ENCODE peak calls at places on chromosomes 3 and 15, in seven cellular contexts. H is DMS79 treated with DMSO at 0.1 percent for 48 hours; Y is erythroblast; M is astrocyte; B is MCF 10A; V is activated naive CD4-positive, alpha-beta T cell; X is foreskin fibroblast. K is an unnamed sample.

GRCh38 chr15:89673162-89673506 is 6.0 kb downstream of the PLIN1 start:
- DNase-seq in H (no peak), Y (peak; percentile 54), M (no peak), B (peak; percentile 53), V (no peak), X (no peak), K (no peak)

GRCh38 chr3:72459588-72459987 is 388.7 kb downstream of the SHQ1 start:
- DNase-seq in H (no peak), Y (no peak), M (no peak), B (no peak), V (no peak), X (no peak), K (no peak)

GRCh38 chr15:45276851-45277250 is 24.8 kb downstream of the SLC28A2 start:
- DNase-seq in H (no peak), Y (peak; percentile 28), M (peak; percentile 12), B (peak; percentile 51), V (no peak), X (peak; percentile 57), K (no peak)

GRCh38 chr3:57278237-57278636 is 14.2 kb downstream of the ASB14 start:
- DNase-seq in H (no peak), Y (no peak), M (no peak), B (no peak), V (no peak), X (no peak), K (no peak)

GRCh38 chr3:152317184-152317583 is 48.5 kb downstream of the MBNL1 start:
- DNase-seq in H (no peak), Y (no peak), M (no peak), B (no peak), V (no peak), X (no peak), K (no peak)

GRCh38 chr15:79179108-79179561 is 88.6 kb upstream of the RASGRF1 start:
- DNase-seq in H (no peak), Y (peak; percentile 40), M (peak; percentile 32), B (peak; percentile 79), V (no peak), X (peak; percentile 17), K (peak; percentile 34)

GRCh38 chr15:23402140-23402539 is 44.9 kb downstream of the GOLGA6L2 start:
- DNase-seq in H (no peak), Y (no peak), M (no peak), B (no peak), V (no peak), X (no peak), K (no peak)

GRCh38 chr15:26640601-26641000 is 132.3 kb downstream of the GABRB3 start:
- DNase-seq in H (no peak), Y (no peak), M (no peak), B (no peak), V (no peak), X (no peak), K (no peak)

GRCh38 chr3:136624894-136625815 is 127.0 kb downstream of the STAG1 start:
- DNase-seq in H (no peak), Y (no peak), M (peak; percentile 54), B (no peak), V (no peak), X (no peak), K (peak; percentile 37)

GRCh38 chr3:171842864-171843511 is at the start of gene TMEM212:
- DNase-seq in H (no peak), Y (no peak), M (peak; percentile 81), B (no peak), V (no peak), X (peak; percentile 36), K (peak; percentile 33)

GRCh38 chr3:60660026-60660425 is 591.2 kb downstream of the FHIT start:
- DNase-seq in H (no peak), Y (no peak), M (no peak), B (no peak), V (no peak), X (no peak), K (no peak)

GRCh38 chr3:25403890-25404460 is 24.1 kb upstream of the RARB start:
- DNase-seq in H (no peak), Y (no peak), M (no peak), B (no peak), V (no peak), X (no peak), K (no peak)

GRCh38 chr15:27070816-27071215 is 99.8 kb downstream of the GABRG3 start:
- DNase-seq in H (peak; percentile 73), Y (no peak), M (no peak), B (no peak), V (no peak), X (no peak), K (no peak)

GRCh38 chr3:44467241-44467640 is 10.2 kb downstream of the ZNF445 start:
- DNase-seq in H (no peak), Y (no peak), M (no peak), B (no peak), V (no peak), X (no peak), K (no peak)

GRCh38 chr3:138914870-138915502 is 32.0 kb downstream of the FOXL2 start:
- DNase-seq in H (no peak), Y (no peak), M (peak; percentile 28), B (peak; percentile 57), V (no peak), X (peak; percentile 88), K (no peak)

GRCh38 chr3:132730891-132731580 is 8.8 kb upstream of the NPHP3 start:
- DNase-seq in H (peak; percentile 52), Y (peak; percentile 55), M (peak; percentile 37), B (peak; percentile 60), V (no peak), X (peak; percentile 78), K (no peak)

GRCh38 chr3:64311424-64311920 is 86.2 kb upstream of the PRICKLE2 start:
- DNase-seq in H (no peak), Y (no peak), M (no peak), B (peak; percentile 22), V (no peak), X (peak; percentile 69), K (no peak)

GRCh38 chr3:80278056-80278455 is 510.3 kb upstream of the ROBO1 start:
- DNase-seq in H (no peak), Y (no peak), M (no peak), B (no peak), V (no peak), X (no peak), K (no peak)

GRCh38 chr3:186973702-186974101 is 43.4 kb downstream of the ST6GAL1 start:
- DNase-seq in H (no peak), Y (no peak), M (no peak), B (no peak), V (no peak), X (no peak), K (no peak)

GRCh38 chr3:150798122-150798618 is 35.2 kb upstream of the SIAH2 start:
- DNase-seq in H (no peak), Y (no peak), M (peak; percentile 12), B (peak; percentile 20), V (no peak), X (no peak), K (peak; percentile 8)

GRCh38 chr3:38348903-38349302 is 2.3 kb downstream of the XYLB start:
- DNase-seq in H (no peak), Y (no peak), M (peak; percentile 27), B (peak; percentile 51), V (no peak), X (peak; percentile 51), K (peak; percentile 47)

GRCh38 chr15:99732268-99732641 is 982 bp downstream of the LYSMD4 start:
- DNase-seq in H (no peak), Y (peak; percentile 58), M (peak; percentile 13), B (no peak), V (no peak), X (peak; percentile 66), K (no peak)

GRCh38 chr15:47741082-47741481 is 23.8 kb downstream of the SEMA6D start:
- DNase-seq in H (no peak), Y (no peak), M (no peak), B (no peak), V (no peak), X (no peak), K (no peak)

GRCh38 chr3:69378112-69378799 is 7.6 kb downstream of the FRMD4B start:
- DNase-seq in H (no peak), Y (no peak), M (no peak), B (no peak), V (no peak), X (no peak), K (no peak)

GRCh38 chr3:28502555-28502954 is 153.9 kb upstream of the AZI2 start:
- DNase-seq in H (no peak), Y (no peak), M (no peak), B (no peak), V (no peak), X (no peak), K (no peak)

GRCh38 chr3:40083066-40083465 is 226.4 kb upstream of the EIF1B start:
- DNase-seq in H (no peak), Y (no peak), M (no peak), B (no peak), V (no peak), X (no peak), K (no peak)

GRCh38 chr15:93028111-93028631 is 60.8 kb downstream of the RGMA start:
- DNase-seq in H (no peak), Y (no peak), M (no peak), B (no peak), V (no peak), X (peak; percentile 29), K (no peak)

GRCh38 chr3:69339766-69340165 is 46.1 kb downstream of the FRMD4B start:
- DNase-seq in H (no peak), Y (no peak), M (no peak), B (no peak), V (no peak), X (no peak), K (no peak)

K was measured in retinal pigment epithelial cell.